ENCODE peak calls at places on chromosomes 6 and 20, in four cellular contexts. W, G, Y and D are unnamed samples.

GRCh38 chr20:35474504-35474903 is 19.1 kb downstream of the CEP250 start:
- DNase-seq in W (no peak), G (no peak), Y (no peak), D (no peak)

GRCh38 chr6:118317581-118318563 is 230.2 kb upstream of the PLN start:
- DNase-seq in W (no peak), G (no peak), Y (no peak), D (no peak)

GRCh38 chr6:10309826-10310405 is 105.0 kb downstream of the TFAP2A start:
- DNase-seq in W (no peak), G (no peak), Y (no peak), D (no peak)

GRCh38 chr20:63893999-63894357 is 948 bp upstream of the DNAJC5 start:
- DNase-seq in W (no peak), G (no peak), Y (no peak), D (no peak)

GRCh38 chr6:159919011-159919511 is 28.3 kb downstream of the MAS1 start:
- DNase-seq in W (no peak), G (no peak), Y (no peak), D (no peak)

GRCh38 chr6:15358579-15359327 is 112.9 kb downstream of the JARID2 start:
- DNase-seq in W (no peak), G (no peak), Y (no peak), D (no peak)

GRCh38 chr6:53623497-53623896 is 42.1 kb downstream of the KLHL31 start:
- DNase-seq in W (no peak), G (no peak), Y (no peak), D (no peak)

GRCh38 chr6:77445214-77445613 is 18.1 kb downstream of the HTR1B start:
- DNase-seq in W (no peak), G (no peak), Y (no peak), D (no peak)

GRCh38 chr6:139131736-139132285 is 3.1 kb upstream of the HECA start:
- DNase-seq in W (no peak), G (no peak), Y (no peak), D (no peak)

GRCh38 chr6:37704066-37704465 is 6.4 kb upstream of the MDGA1 start:
- DNase-seq in W (no peak), G (no peak), Y (no peak), D (no peak)

GRCh38 chr20:40325006-40325563 is 364.0 kb downstream of the MAFB start:
- DNase-seq in W (no peak), G (no peak), Y (no peak), D (no peak)

GRCh38 chr6:147222160-147222838 is 18.1 kb downstream of the STXBP5 start:
- DNase-seq in W (no peak), G (no peak), Y (no peak), D (no peak)

GRCh38 chr6:1950631-1951030 is 294.8 kb downstream of the GMDS start:
- DNase-seq in W (no peak), G (no peak), Y (no peak), D (no peak)

GRCh38 chr20:51334609-51335008 is 207.9 kb downstream of the NFATC2 start:
- DNase-seq in W (no peak), G (no peak), Y (no peak), D (no peak)

GRCh38 chr6:161132384-161132783 is 140.8 kb downstream of the MAP3K4 start:
- DNase-seq in W (no peak), G (no peak), Y (no peak), D (no peak)

GRCh38 chr20:38321959-38322598 is 18.1 kb downstream of the BPI start:
- DNase-seq in W (peak; percentile 40), G (no peak), Y (no peak), D (no peak)